ENCODE peak calls at places on chromosomes 4 and X, in six cellular contexts. W is prostate gland, N is testis, O is A549, B is GM12891, T is body of pancreas. J is an unnamed sample.

GRCh38 chr4:73445383-73446335 is 9.6 kb downstream of the AFP start:
- DNase-seq in B (no peak), W (no peak), N (peak; percentile 28), O (no peak), T (no peak), J (no peak)

GRCh38 chr4:139715721-139716391 is 50.2 kb downstream of the MGST2 start:
- DNase-seq in W (no peak), T (peak; percentile 20), B (no peak), O (no peak), N (no peak), J (no peak)

GRCh38 chrX:149721778-149722177 is 9.9 kb downstream of the MAGEA11 start:
- DNase-seq in W (no peak), O (no peak), N (no peak), T (no peak), B (no peak), J (no peak)

GRCh38 chr4:80705311-80705710 is 325.2 kb upstream of the BMP3 start:
- DNase-seq in O (no peak), W (no peak), N (no peak), B (no peak), T (no peak), J (no peak)

GRCh38 chr4:149715822-149716585 is 99.6 kb downstream of the IQCM start:
- DNase-seq in W (no peak), T (no peak), O (no peak), B (no peak), N (no peak), J (no peak)

GRCh38 chr4:110586137-110586850 is 36.6 kb downstream of the PITX2 start:
- DNase-seq in N (no peak), W (no peak), T (no peak), O (peak; percentile 45), B (no peak), J (peak; percentile 24)

GRCh38 chrX:121195719-121196118 is 148.3 kb downstream of the GLUD2 start:
- DNase-seq in N (no peak), W (no peak), T (no peak), O (no peak), B (no peak), J (no peak)

GRCh38 chr4:69524708-69525107 is 29.0 kb upstream of the UGT2B4 start:
- DNase-seq in T (no peak), W (no peak), N (no peak), O (no peak), B (no peak), J (no peak)

GRCh38 chr4:108794136-108794535 is 31.3 kb upstream of the ETNPPL start:
- DNase-seq in W (no peak), T (no peak), N (no peak), B (no peak), O (no peak), J (no peak)

GRCh38 chr4:155007660-155008176 is 200.7 kb upstream of the NPY2R start:
- DNase-seq in T (no peak), N (no peak), B (no peak), O (no peak), W (no peak), J (no peak)

GRCh38 chr4:175385797-175386196 is 426.3 kb downstream of the GPM6A start:
- DNase-seq in B (no peak), N (no peak), T (no peak), W (no peak), O (no peak), J (no peak)

GRCh38 chrX:154762529-154763296 is at the start of gene DKC1:
- DNase-seq in W (peak; percentile 90), T (peak; percentile 97), O (peak; percentile 97), N (peak; percentile 95), B (peak; percentile 74), J (peak; percentile 90)
- TF ChIP-seq POLR2A in W (no peak), T (peak; percentile 40), O (peak; percentile 83), N (no peak), B (peak; percentile 47), J (peak; percentile 72)

DNA sequence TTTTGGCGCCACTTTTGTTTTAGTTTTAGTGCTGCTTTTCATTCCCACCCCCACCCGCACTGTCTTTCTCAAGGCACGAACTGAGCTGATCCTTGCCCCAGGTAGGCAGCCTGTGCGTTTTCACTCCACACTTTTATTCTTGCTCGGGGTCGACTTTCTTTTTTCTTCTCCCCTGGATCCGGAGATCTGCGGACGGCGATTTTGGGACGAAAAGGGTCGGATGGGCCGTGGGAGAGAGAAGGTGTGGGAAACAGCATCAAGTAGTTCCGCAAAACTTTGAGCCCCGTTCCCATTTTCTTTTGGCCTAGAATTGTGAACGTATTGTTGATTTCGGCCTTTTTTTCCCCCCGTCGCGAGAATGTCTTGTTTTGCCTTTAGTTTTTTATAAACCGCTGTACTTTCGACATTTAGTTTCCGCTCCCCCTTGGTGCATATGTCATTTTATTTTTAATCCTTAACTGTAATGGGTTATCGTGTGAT is 540 bp downstream of the STAG2 start:
- DNase-seq in W (no peak), O (no peak), B (no peak), T (no peak), N (no peak), J (no peak)
- TF ChIP-seq POLR2A in W (no peak), O (no peak), B (no peak), T (no peak), N (no peak), J (no peak)

GRCh38 chrX:153862369-153863250 is 23.4 kb downstream of the L1CAM start:
- DNase-seq in T (no peak), O (no peak), N (no peak), W (no peak), B (peak; percentile 2), J (no peak)
- TF ChIP-seq POLR2A in T (no peak), O (no peak), N (no peak), W (no peak), B (no peak), J (no peak)

GRCh38 chr4:183444149-183444952 is at the start of gene CDKN2AIP:
- DNase-seq in N (peak; percentile 95), T (peak; percentile 92), O (peak; percentile 93), W (peak; percentile 90), B (peak; percentile 84), J (peak; percentile 77)
- TF ChIP-seq POLR2A in N (peak; percentile 91), T (peak; percentile 98), O (peak; percentile 61), W (peak; percentile 95), B (peak; percentile 87), J (peak; percentile 86)

DNA sequence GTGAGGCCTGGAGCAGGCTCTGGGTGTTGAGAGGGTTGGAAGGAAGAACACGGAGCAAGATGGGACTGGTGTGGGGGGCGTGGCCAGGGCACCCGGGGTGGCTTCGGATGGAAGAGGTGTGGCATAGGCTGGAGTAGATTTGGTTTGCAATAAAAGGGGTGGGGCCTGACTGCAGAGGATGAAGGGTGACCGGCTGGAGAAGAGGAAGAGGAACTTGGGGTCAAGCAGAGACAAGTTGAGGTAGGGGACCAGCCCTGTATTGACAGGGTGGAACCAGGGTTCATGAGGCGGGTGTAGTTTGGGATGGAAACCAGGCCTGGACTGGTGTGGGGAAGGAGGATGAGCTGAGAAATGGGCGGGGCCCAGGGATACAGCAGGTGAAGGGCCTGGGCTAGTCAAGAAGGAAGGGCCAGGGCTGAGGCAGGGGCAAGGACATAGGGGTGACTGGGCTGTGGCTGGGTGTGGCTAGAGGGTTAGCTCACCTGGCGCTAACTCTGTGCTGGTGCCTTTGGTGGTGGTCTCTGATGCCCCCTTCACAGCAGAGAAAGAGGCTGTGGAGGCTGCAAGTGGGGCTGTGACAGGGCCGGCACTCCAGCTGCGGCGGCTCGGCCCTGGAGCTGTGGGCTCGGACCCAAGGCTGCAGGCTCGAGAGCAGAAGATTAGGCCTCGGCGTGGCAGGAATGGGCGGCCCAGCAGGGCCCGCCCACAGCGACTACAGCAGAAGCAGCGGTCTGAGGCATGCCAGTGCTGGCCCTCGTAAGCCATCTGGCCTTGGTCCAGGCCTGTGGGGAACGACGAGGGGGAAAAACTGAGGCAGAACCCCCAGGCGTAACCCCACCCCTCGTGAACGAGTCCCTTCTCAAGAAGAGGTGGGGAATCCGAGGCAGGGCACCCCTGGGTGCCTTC is 5.0 kb downstream of the PLP2 start:
- DNase-seq in N (no peak), W (no peak), O (peak; percentile 56), B (no peak), T (no peak), J (no peak)
- TF ChIP-seq POLR2A in N (no peak), W (no peak), O (no peak), B (no peak), T (no peak), J (no peak)